ENCODE peak calls at places on chromosomes 3 and 15, in four cellular contexts. Z, F, N and J are unnamed samples.

GRCh38 chr3:25582242-25582641 is 82.5 kb downstream of the TOP2B start:
- DNase-seq in Z (peak), F (no peak), N (peak), J (peak)

GRCh38 chr15:77889009-77889806 is 188.3 kb downstream of the TBC1D2B start:
- DNase-seq in Z (no peak), F (no peak), N (no peak), J (no peak)

GRCh38 chr3:196222876-196223595 is 6.7 kb downstream of the SLC51A start:
- DNase-seq in Z (no peak), F (no peak), N (no peak), J (no peak)

GRCh38 chr15:21261965-21262850 is 178.1 kb downstream of the POTEB3 start:
- DNase-seq in Z (no peak), F (no peak), N (no peak), J (no peak)

GRCh38 chr3:179348325-179349013 is 960 bp downstream of the MFN1 start:
- DNase-seq in Z (no peak), F (peak), N (no peak), J (no peak)

GRCh38 chr3:125052671-125053303 is 3.0 kb downstream of the HEG1 start:
- DNase-seq in Z (peak), F (peak), N (peak), J (no peak)

GRCh38 chr15:31369716-31370115 is 43.1 kb downstream of the KLF13 start:
- DNase-seq in Z (no peak), F (no peak), N (no peak), J (no peak)

GRCh38 chr3:125112981-125113380 is 57.2 kb upstream of the HEG1 start:
- DNase-seq in Z (no peak), F (no peak), N (no peak), J (no peak)

GRCh38 chr3:51708216-51708845 is 1.5 kb downstream of the GRM2 start:
- DNase-seq in Z (no peak), F (no peak), N (no peak), J (no peak)

GRCh38 chr3:129026728-129027543 is 25.8 kb downstream of the EFCC1 start:
- DNase-seq in Z (peak), F (peak), N (peak), J (no peak)

GRCh38 chr3:81732642-81733041 is 28.8 kb downstream of the GBE1 start:
- DNase-seq in Z (no peak), F (no peak), N (no peak), J (no peak)

GRCh38 chr3:17179381-17180205 is 294.8 kb downstream of the PLCL2 start:
- DNase-seq in Z (peak), F (no peak), N (peak), J (no peak)

GRCh38 chr3:184766555-184767261 is 45.3 kb upstream of the VPS8 start:
- DNase-seq in Z (peak), F (no peak), N (peak), J (peak)

GRCh38 chr3:144810150-144810549 is 838.5 kb downstream of the DIPK2A start:
- DNase-seq in Z (no peak), F (no peak), N (no peak), J (no peak)

GRCh38 chr3:171416666-171417065 is 43.5 kb downstream of the TNIK start:
- DNase-seq in Z (no peak), F (no peak), N (no peak), J (no peak)

GRCh38 chr3:87145553-87145952 is 81.6 kb upstream of the CHMP2B start:
- DNase-seq in Z (peak), F (peak), N (peak), J (no peak)

GRCh38 chr3:62259924-62260323 is 113.4 kb downstream of the FEZF2 start:
- DNase-seq in Z (no peak), F (no peak), N (no peak), J (no peak)

GRCh38 chr3:185930393-185931107 is 7.3 kb downstream of the TRA2B start:
- DNase-seq in Z (peak), F (no peak), N (peak), J (no peak)

GRCh38 chr3:171187706-171188290 is 161.3 kb upstream of the SLC2A2 start:
- DNase-seq in Z (peak), F (peak), N (peak), J (no peak)

GRCh38 chr3:22159004-22159695 is 408.1 kb upstream of the ZNF385D start:
- DNase-seq in Z (no peak), F (no peak), N (no peak), J (no peak)

GRCh38 chr3:154795582-154795981 is 284.5 kb upstream of the MME start:
- DNase-seq in Z (peak), F (no peak), N (peak), J (no peak)

GRCh38 chr3:188207941-188208750 is 54.2 kb downstream of the LPP start:
- DNase-seq in Z (no peak), F (peak), N (no peak), J (no peak)

GRCh38 chr3:188206787-188207186 is 52.8 kb downstream of the LPP start:
- DNase-seq in Z (no peak), F (no peak), N (no peak), J (no peak)

GRCh38 chr3:188208751-188209433 is 54.9 kb downstream of the LPP start:
- DNase-seq in Z (peak), F (no peak), N (peak), J (no peak)

GRCh38 chr3:188204516-188204915 is 50.6 kb downstream of the LPP start:
- DNase-seq in Z (no peak), F (no peak), N (no peak), J (no peak)

DNA sequence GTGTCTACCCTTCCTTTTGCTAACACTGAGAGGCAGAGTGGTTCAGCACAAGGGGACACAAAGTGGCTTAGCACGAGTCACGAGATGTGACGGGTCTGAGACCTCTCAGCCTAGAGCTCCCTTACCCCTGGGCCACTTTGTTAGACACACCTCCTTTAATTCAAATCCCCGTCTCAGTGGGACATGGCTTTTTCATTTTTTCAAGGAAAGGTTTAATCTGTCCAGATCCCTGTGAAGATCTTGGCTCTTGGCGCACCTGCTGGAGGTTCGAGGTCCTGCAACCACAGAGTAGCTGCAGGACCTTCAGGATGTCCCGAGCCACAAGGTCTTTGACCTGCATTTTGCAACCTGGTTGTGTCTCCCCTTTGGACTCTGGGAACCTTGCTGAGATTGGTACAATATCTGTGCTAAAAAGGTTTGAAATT is 52.0 kb downstream of the LPP start:
- DNase-seq in Z (no peak), F (peak), N (no peak), J (no peak)
- TF ChIP-seq CTCF in Z (peak), F (peak), N (peak), J (no peak)

GRCh38 chr3:65778966-65779365 is 259.8 kb downstream of the MAGI1 start:
- DNase-seq in Z (no peak), F (no peak), N (no peak), J (no peak)
- H3K4me3 ChIP-seq in Z (no peak), F (no peak), N (no peak), J (no peak)

GRCh38 chr15:74821091-74821789 is 5.2 kb upstream of the CPLX3 start:
- DNase-seq in Z (no peak), F (peak), N (no peak), J (no peak)

GRCh38 chr15:74820056-74820455 is 6.4 kb upstream of the CPLX3 start:
- DNase-seq in Z (no peak), F (no peak), N (no peak), J (no peak)

GRCh38 chr15:74821790-74822158 is 4.7 kb upstream of the CPLX3 start:
- DNase-seq in Z (no peak), F (no peak), N (no peak), J (no peak)

GRCh38 chr15:74823324-74823723 is 3.1 kb upstream of the CPLX3 start:
- DNase-seq in Z (no peak), F (no peak), N (no peak), J (no peak)

DNA sequence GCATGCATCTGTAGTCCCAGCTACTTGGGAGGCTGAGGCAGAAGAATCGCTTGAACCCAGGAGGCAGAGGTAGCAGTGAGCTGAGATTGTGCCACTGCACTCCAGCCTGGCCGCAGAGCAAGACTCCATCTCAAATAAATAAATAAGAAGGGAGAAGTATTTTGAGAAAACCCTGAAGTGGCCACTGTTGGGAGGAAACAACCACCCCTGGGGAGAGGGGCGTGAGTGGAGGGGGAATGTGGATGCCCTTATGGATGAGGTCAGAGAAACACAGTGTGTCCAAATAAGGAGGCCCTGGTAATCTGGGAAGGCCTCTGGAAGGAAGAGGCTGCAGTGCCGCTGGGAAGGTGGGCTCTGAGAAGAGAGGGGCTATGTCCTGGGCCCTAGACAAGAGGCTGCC is 4.2 kb upstream of the CPLX3 start:
- DNase-seq in Z (no peak), F (no peak), N (no peak), J (no peak)
- TF ChIP-seq CTCF in Z (no peak), F (no peak), N (no peak), J (no peak)

GRCh38 chr15:60128710-60129109 is 124.6 kb downstream of the FOXB1 start:
- DNase-seq in Z (no peak), F (no peak), N (no peak), J (no peak)
- H3K4me3 ChIP-seq in Z (no peak), F (no peak), N (no peak), J (no peak)

GRCh38 chr15:73583568-73583967 is 49.6 kb downstream of the NPTN start:
- DNase-seq in Z (no peak), F (no peak), N (no peak), J (no peak)
- TF ChIP-seq CTCF in Z (no peak), F (no peak), N (no peak), J (no peak)

GRCh38 chr15:96285306-96285705 is 45.2 kb upstream of the NR2F2 start:
- DNase-seq in Z (peak), F (no peak), N (peak), J (peak)
- H3K4me3 ChIP-seq in Z (no peak), F (no peak), N (no peak), J (no peak)